ENCODE peak calls at places on chromosomes 7 and 10, in eight cellular contexts. K is Peyer's patch, E is A673, B is colonic mucosa, Q is left lung, P is BJ, J is prostate gland, O is hepatocyte. Z is an unnamed sample.

GRCh38 chr10:6729071-6729773 is 149.1 kb upstream of the PRKCQ start:
- DNase-seq in K (no peak), E (no peak), B (no peak), Q (no peak), P (peak; percentile 77), J (no peak), O (no peak), Z (no peak)

GRCh38 chr10:76509501-76509900 is 1078.1 kb downstream of the LRMDA start:
- DNase-seq in K (no peak), E (no peak), B (no peak), Q (no peak), P (peak; percentile 24), J (no peak), O (no peak), Z (no peak)

GRCh38 chr10:3897156-3897555 is 112.1 kb upstream of the KLF6 start:
- DNase-seq in K (no peak), E (no peak), B (no peak), Q (no peak), P (no peak), J (no peak), O (no peak), Z (no peak)

GRCh38 chr7:148478551-148478950 is 112.0 kb upstream of the C7orf33 start:
- DNase-seq in K (no peak), E (no peak), B (no peak), Q (no peak), P (no peak), J (no peak), O (no peak), Z (no peak)

GRCh38 chr7:37476881-37477280 is 28.2 kb upstream of the ELMO1 start:
- DNase-seq in K (no peak), E (no peak), B (no peak), Q (no peak), P (no peak), J (no peak), O (no peak), Z (no peak)

GRCh38 chr10:66365686-66366085 is 560.1 kb upstream of the LRRTM3 start:
- DNase-seq in K (no peak), E (no peak), B (no peak), Q (no peak), P (no peak), J (no peak), O (no peak), Z (peak; percentile 15)

GRCh38 chr10:11318812-11319598 is 292.4 kb downstream of the USP6NL start:
- DNase-seq in K (no peak), E (no peak), B (no peak), Q (no peak), P (no peak), J (no peak), O (no peak), Z (no peak)

GRCh38 chr10:97517778-97518561 is 19.2 kb downstream of the UBTD1 start:
- DNase-seq in K (no peak), E (no peak), B (no peak), Q (no peak), P (no peak), J (no peak), O (peak; percentile 44), Z (no peak)

GRCh38 chr7:151853896-151854807 is 22.8 kb downstream of the PRKAG2 start:
- DNase-seq in K (no peak), E (no peak), B (no peak), Q (no peak), P (no peak), J (no peak), O (no peak), Z (no peak)

GRCh38 chr7:77482015-77482414 is 55.1 kb upstream of the PTPN12 start:
- DNase-seq in K (no peak), E (peak; percentile 17), B (peak; percentile 80), Q (peak; percentile 55), P (no peak), J (peak; percentile 85), O (peak; percentile 76), Z (no peak)

GRCh38 chr7:80186721-80187120 is 52.1 kb downstream of the GNAI1 start:
- DNase-seq in K (no peak), E (no peak), B (no peak), Q (no peak), P (no peak), J (no peak), O (no peak), Z (no peak)

GRCh38 chr7:108515636-108516035 is 10.3 kb downstream of the PNPLA8 start:
- DNase-seq in K (no peak), E (peak; percentile 45), B (no peak), Q (no peak), P (no peak), J (no peak), O (no peak), Z (no peak)

GRCh38 chr10:8463853-8464252 is 409.4 kb downstream of the GATA3 start:
- DNase-seq in K (no peak), E (no peak), B (no peak), Q (no peak), P (no peak), J (no peak), O (no peak), Z (no peak)

GRCh38 chr10:22466763-22467334 is 121.6 kb downstream of the SPAG6 start:
- DNase-seq in K (no peak), E (no peak), B (no peak), Q (no peak), P (no peak), J (peak; percentile 59), O (no peak), Z (no peak)

GRCh38 chr7:41709621-41710020 is 6.7 kb upstream of the INHBA start:
- DNase-seq in K (no peak), E (no peak), B (no peak), Q (no peak), P (peak; percentile 71), J (no peak), O (no peak), Z (peak; percentile 59)

DNA sequence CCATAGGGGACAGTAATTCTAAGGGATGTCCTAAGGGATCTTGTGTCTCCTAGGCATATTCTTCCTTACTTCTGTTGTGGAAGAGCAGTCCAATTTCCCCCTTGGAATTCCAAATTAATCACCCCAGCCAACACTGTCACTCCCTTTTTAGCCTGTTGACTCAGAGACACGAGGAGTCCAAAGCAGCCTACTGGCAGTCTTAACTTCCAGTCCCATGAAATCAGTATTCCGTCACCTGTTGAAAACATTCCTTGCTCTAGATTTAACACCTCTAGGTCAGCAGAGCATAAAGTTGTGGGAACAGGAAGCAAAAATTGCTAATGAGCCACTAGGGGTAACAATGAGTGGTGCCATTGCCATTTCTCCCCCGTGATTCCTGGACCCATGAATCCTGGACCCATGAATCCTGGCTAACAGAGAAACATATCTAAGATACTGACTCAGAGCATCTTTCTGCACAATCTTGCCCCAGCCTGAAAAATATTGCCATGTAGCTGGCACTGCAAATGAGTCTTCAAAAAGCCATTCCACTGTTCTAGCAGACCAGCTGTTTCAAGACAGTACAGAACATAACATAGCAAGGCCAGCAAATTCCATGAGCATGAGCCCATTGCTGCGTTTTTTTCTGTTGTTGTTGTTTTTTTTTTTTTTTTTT is 252.7 kb upstream of the PTER start:
- DNase-seq in K (no peak), E (no peak), B (no peak), Q (no peak), P (no peak), J (no peak), O (no peak), Z (no peak)
- TF ChIP-seq CTCF in K (no peak), E (no peak), B (no peak), Q (no peak), P (no peak), J (no peak), O (no peak), Z (no peak)

GRCh38 chr10:101270763-101271162 is 41.5 kb upstream of the LBX1 start:
- DNase-seq in K (no peak), E (no peak), B (no peak), Q (no peak), P (no peak), J (no peak), O (no peak), Z (no peak)

GRCh38 chr10:101273330-101273729 is 44.1 kb upstream of the LBX1 start:
- DNase-seq in K (no peak), E (no peak), B (no peak), Q (no peak), P (no peak), J (no peak), O (no peak), Z (no peak)

GRCh38 chr10:101267776-101268175 is 38.5 kb upstream of the LBX1 start:
- DNase-seq in K (no peak), E (no peak), B (no peak), Q (no peak), P (no peak), J (no peak), O (no peak), Z (no peak)

GRCh38 chr10:101273736-101274135 is 44.5 kb upstream of the LBX1 start:
- DNase-seq in K (no peak), E (no peak), B (no peak), Q (no peak), P (no peak), J (no peak), O (no peak), Z (no peak)

DNA sequence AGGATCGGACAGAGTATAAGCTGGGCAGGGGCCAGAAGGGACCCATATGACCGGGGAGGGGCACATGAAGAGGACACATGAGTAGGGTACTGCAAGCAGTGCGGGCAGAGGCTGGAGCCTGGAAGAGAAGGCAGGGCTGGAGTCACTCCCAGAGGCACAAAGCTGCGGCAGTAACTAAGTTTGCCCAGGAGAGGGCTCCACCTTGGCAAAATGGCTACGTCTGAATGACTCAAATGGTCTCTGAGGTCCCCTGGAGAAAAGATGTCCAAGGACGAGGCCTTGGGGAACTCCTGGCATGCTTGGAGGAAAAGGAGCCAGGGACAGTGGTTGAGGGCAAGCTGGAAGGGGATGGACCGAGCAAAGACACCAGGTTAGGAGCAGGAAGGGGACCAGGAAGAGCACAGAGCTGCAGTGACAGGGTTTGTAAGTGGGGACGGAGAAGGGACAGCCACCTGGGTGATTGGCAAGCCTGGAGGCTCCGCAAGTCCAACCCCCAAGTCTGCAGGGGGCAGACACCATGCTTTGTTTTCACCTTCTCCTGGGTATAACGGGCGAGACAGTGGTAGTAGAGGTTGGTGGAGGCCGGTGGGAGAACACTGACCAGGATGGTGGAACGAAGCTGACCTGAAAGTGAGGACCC is 43.1 kb upstream of the LBX1 start:
- DNase-seq in K (peak; percentile 23), E (peak; percentile 80), B (peak; percentile 60), Q (peak; percentile 51), P (no peak), J (peak; percentile 28), O (peak; percentile 73), Z (peak; percentile 34)
- H3K4me3 ChIP-seq in K (no peak overlapping the region), E (no peak overlapping the region), B (no peak overlapping the region), Q (no peak overlapping the region), P (no peak overlapping the region), J (no peak overlapping the region), O (no peak overlapping the region), Z (no peak overlapping the region)

GRCh38 chr7:964401-965231 is 10.1 kb upstream of the ADAP1 start:
- DNase-seq in K (no peak), E (peak; percentile 87), B (no peak), Q (no peak), P (no peak), J (no peak), O (no peak), Z (peak; percentile 41)
- TF ChIP-seq CTCF in K (no peak), E (peak; percentile 60), B (no peak), Q (no peak), P (no peak), J (no peak), O (peak; percentile 32), Z (peak; percentile 49)

DNA sequence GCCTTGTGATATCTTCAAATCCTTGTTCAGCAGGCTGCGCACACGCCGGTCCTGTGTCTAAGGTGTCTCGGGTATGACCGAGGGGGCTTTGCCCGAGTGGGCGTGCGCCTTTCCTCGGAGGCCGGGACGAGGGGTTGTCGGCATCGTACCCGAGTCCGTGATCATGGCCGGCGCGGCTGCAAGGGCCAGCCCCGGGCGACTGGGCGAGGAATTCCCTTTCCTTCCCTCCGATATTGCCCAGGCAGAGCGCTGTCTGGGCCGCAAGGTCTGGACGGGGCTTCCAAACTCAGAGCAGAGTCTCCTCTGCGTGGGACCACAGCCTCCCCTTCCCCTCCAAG is 59.7 kb downstream of the ZNF467 start:
- DNase-seq in K (no peak), E (no peak), B (no peak), Q (no peak), P (no peak), J (no peak), O (no peak), Z (no peak)
- H3K4me3 ChIP-seq in K (peak overlapping the region; percentile 77), E (no peak overlapping the region), B (no peak overlapping the region), Q (peak overlapping the region; percentile 66), P (no peak overlapping the region), J (peak overlapping the region; percentile 79), O (no peak overlapping the region), Z (peak overlapping the region; percentile 69)

Z was measured in astrocyte of the cerebellum.